ENCODE peak calls at places on chromosomes 4 and X, in ten cellular contexts. U is Calu3; D is stimulated activated CD8-positive, alpha-beta memory T cell treated with anti-CD3 and anti-CD28 coated beads, Interleukin-2, amount 100 ng/mL, for 1 hour; Q is choroid plexus epithelial cell; C is endothelial cell; R is HTR-8/SVneo; A is Peyer's patch; V is NCI-H82; Y is H7; I is A172. X is an unnamed sample.

GRCh38 chrX:134633832-134634231 is 24.4 kb downstream of the PLAC1 start:
- DNase-seq in U (no peak), D (no peak), Q (no peak), C (no peak), R (no peak), A (no peak), V (no peak), Y (no peak), I (no peak), X (no peak)

GRCh38 chr4:53014881-53015280 is 152.8 kb downstream of the RASL11B start:
- DNase-seq in U (no peak), D (no peak), Q (no peak), C (no peak), R (no peak), A (no peak), V (no peak), Y (no peak), I (no peak), X (no peak)

GRCh38 chrX:141278306-141278705 is 36.0 kb upstream of the SPANXC start:
- DNase-seq in U (peak), D (no peak), Q (peak), C (peak), R (peak), A (no peak), V (peak), Y (peak), I (no peak), X (peak)

GRCh38 chr4:32010221-32010620 is 1290.1 kb downstream of the PCDH7 start:
- DNase-seq in U (no peak), D (no peak), Q (peak), C (no peak), R (no peak), A (no peak), V (no peak), Y (no peak), I (peak), X (no peak)

GRCh38 chrX:47482065-47482511 is 934 bp downstream of the ZNF41 start:
- DNase-seq in U (no peak), D (no peak), Q (no peak), C (no peak), R (no peak), A (no peak), V (no peak), Y (no peak), I (no peak), X (no peak)

GRCh38 chr4:25977397-25978170 is 63.6 kb downstream of the SMIM20 start:
- DNase-seq in U (no peak), D (no peak), Q (no peak), C (no peak), R (no peak), A (no peak), V (no peak), Y (peak), I (no peak), X (no peak)

GRCh38 chrX:76279007-76279406 is 106.1 kb downstream of the PBDC1 start:
- DNase-seq in U (peak), D (peak), Q (peak), C (peak), R (peak), A (no peak), V (peak), Y (peak), I (peak), X (peak)

GRCh38 chr4:165874072-165874798 is 1.2 kb downstream of the TLL1 start:
- DNase-seq in U (no peak), D (no peak), Q (no peak), C (peak), R (peak), A (peak), V (peak), Y (peak), I (no peak), X (peak)

GRCh38 chrX:65993915-65994460 is 45.9 kb downstream of the VSIG4 start:
- DNase-seq in U (no peak), D (no peak), Q (no peak), C (no peak), R (no peak), A (no peak), V (no peak), Y (no peak), I (no peak), X (no peak)

GRCh38 chrX:15744181-15744867 is 6.3 kb downstream of the CA5B start:
- DNase-seq in U (no peak), D (no peak), Q (no peak), C (no peak), R (no peak), A (no peak), V (no peak), Y (no peak), I (no peak), X (no peak)

GRCh38 chr4:77141964-77142641 is 14.9 kb upstream of the CCNG2 start:
- DNase-seq in U (no peak), D (no peak), Q (no peak), C (no peak), R (no peak), A (no peak), V (peak), Y (no peak), I (no peak), X (no peak)

GRCh38 chr4:47374477-47374876 is 89.0 kb downstream of the COMMD8 start:
- DNase-seq in U (no peak), D (no peak), Q (peak), C (no peak), R (peak), A (no peak), V (no peak), Y (no peak), I (peak), X (peak)

GRCh38 chr4:139076016-139076744 is 60.6 kb downstream of the NOCT start:
- DNase-seq in U (no peak), D (no peak), Q (no peak), C (no peak), R (no peak), A (no peak), V (no peak), Y (no peak), I (no peak), X (no peak)

GRCh38 chrX:119677654-119677981 is 15.3 kb downstream of the SEPTIN6 start:
- DNase-seq in U (no peak), D (no peak), Q (no peak), C (no peak), R (no peak), A (no peak), V (peak), Y (no peak), I (no peak), X (no peak)

GRCh38 chrX:103644125-103644524 is 15.3 kb downstream of the TCEAL1 start:
- DNase-seq in U (no peak), D (no peak), Q (no peak), C (no peak), R (no peak), A (no peak), V (no peak), Y (no peak), I (no peak), X (no peak)

GRCh38 chr4:48727666-48728459 is 52.2 kb downstream of the FRYL start:
- DNase-seq in U (no peak), D (no peak), Q (no peak), C (no peak), R (no peak), A (no peak), V (no peak), Y (no peak), I (no peak), X (no peak)

GRCh38 chrX:124462931-124463330 is 116.6 kb downstream of the SH2D1A start:
- DNase-seq in U (no peak), D (no peak), Q (no peak), C (no peak), R (no peak), A (no peak), V (no peak), Y (no peak), I (no peak), X (no peak)

GRCh38 chr4:79042079-79042674 is 102.9 kb upstream of the PAQR3 start:
- DNase-seq in U (peak), D (no peak), Q (peak), C (peak), R (peak), A (no peak), V (peak), Y (peak), I (peak), X (peak)

GRCh38 chr4:37219251-37219650 is 25.3 kb upstream of the NWD2 start:
- DNase-seq in U (no peak), D (no peak), Q (no peak), C (no peak), R (no peak), A (no peak), V (no peak), Y (no peak), I (no peak), X (no peak)

GRCh38 chr4:77045490-77045889 is 30.3 kb downstream of the CCNI start:
- DNase-seq in U (no peak), D (no peak), Q (peak), C (no peak), R (no peak), A (no peak), V (peak), Y (no peak), I (no peak), X (peak)

GRCh38 chrX:119990409-119990994 is 47.0 kb upstream of the NKAP start:
- DNase-seq in U (no peak), D (no peak), Q (no peak), C (no peak), R (no peak), A (no peak), V (peak), Y (peak), I (no peak), X (no peak)

GRCh38 chr4:38411092-38411491 is 252.9 kb upstream of the KLF3 start:
- DNase-seq in U (no peak), D (no peak), Q (no peak), C (no peak), R (no peak), A (no peak), V (no peak), Y (no peak), I (no peak), X (no peak)

GRCh38 chr4:46442963-46443362 is 53.0 kb upstream of the GABRA2 start:
- DNase-seq in U (no peak), D (no peak), Q (peak), C (no peak), R (no peak), A (no peak), V (no peak), Y (no peak), I (no peak), X (no peak)

GRCh38 chrX:115367956-115368355 is 78.4 kb downstream of the LUZP4 start:
- DNase-seq in U (no peak), D (no peak), Q (no peak), C (no peak), R (peak), A (no peak), V (peak), Y (no peak), I (no peak), X (peak)

GRCh38 chr4:185227131-185227551 is 17.7 kb downstream of the SNX25 start:
- DNase-seq in U (no peak), D (no peak), Q (peak), C (no peak), R (no peak), A (no peak), V (no peak), Y (no peak), I (no peak), X (no peak)

GRCh38 chr4:78343682-78344081 is 207.9 kb upstream of the ANXA3 start:
- DNase-seq in U (no peak), D (no peak), Q (no peak), C (no peak), R (no peak), A (no peak), V (no peak), Y (no peak), I (no peak), X (no peak)

GRCh38 chrX:132470830-132471229 is 18.0 kb downstream of the MBNL3 start:
- DNase-seq in U (no peak), D (no peak), Q (no peak), C (no peak), R (no peak), A (no peak), V (no peak), Y (no peak), I (no peak), X (no peak)

GRCh38 chr4:153773236-153773690 is 13.4 kb upstream of the RNF175 start:
- DNase-seq in U (no peak), D (no peak), Q (peak), C (no peak), R (no peak), A (no peak), V (peak), Y (peak), I (no peak), X (no peak)

GRCh38 chr4:30726090-30726668 is 6.0 kb downstream of the PCDH7 start:
- DNase-seq in U (no peak), D (no peak), Q (no peak), C (no peak), R (no peak), A (no peak), V (no peak), Y (no peak), I (no peak), X (no peak)

GRCh38 chrX:50684871-50685270 is 129.1 kb downstream of the SHROOM4 start:
- DNase-seq in U (no peak), D (no peak), Q (no peak), C (no peak), R (no peak), A (no peak), V (no peak), Y (no peak), I (no peak), X (no peak)